ENCODE peak calls at places on chromosomes 12 and 14, in nine cellular contexts. W is fibroblast of the aortic adventitia; G is sigmoid colon; A is mucosa of descending colon; L is fibroblast of pulmonary artery; D is CD4-positive, alpha-beta T cell; C is heart right ventricle; Y is GM20000; Q is WTC11. M is an unnamed sample.

GRCh38 chr12:127284021-127284420 is 982.9 kb upstream of the TMEM132C start:
- DNase-seq in W (peak; percentile 63), G (no peak), A (no peak), L (peak; percentile 61), D (no peak), C (no peak), Y (no peak), Q (no peak), M (no peak)

GRCh38 chr12:53499261-53500118 is at the start of gene MAP3K12:
- DNase-seq in W (peak; percentile 54), G (peak; percentile 89), A (peak; percentile 75), L (peak; percentile 75), D (peak; percentile 51), C (peak; percentile 69), Y (peak; percentile 65), Q (peak; percentile 73), M (no peak)

GRCh38 chr14:55846852-55847471 is 267.0 kb downstream of the KTN1 start:
- DNase-seq in W (peak; percentile 73), G (peak; percentile 75), A (no peak), L (peak; percentile 49), D (no peak), C (no peak), Y (no peak), Q (no peak), M (no peak)

GRCh38 chr12:52188658-52189057 is 3.2 kb downstream of the KRT80 start:
- DNase-seq in W (no peak), G (no peak), A (no peak), L (no peak), D (no peak), C (no peak), Y (no peak), Q (no peak), M (no peak)

GRCh38 chr12:15720299-15720698 is 68.9 kb downstream of the EPS8 start:
- DNase-seq in W (no peak), G (no peak), A (no peak), L (no peak), D (no peak), C (no peak), Y (no peak), Q (no peak), M (no peak)

GRCh38 chr12:71661977-71662522 is 1.6 kb downstream of the ZFC3H1 start:
- DNase-seq in W (peak; percentile 91), G (no peak), A (no peak), L (peak; percentile 82), D (no peak), C (no peak), Y (no peak), Q (no peak), M (no peak)

GRCh38 chr12:98856897-98857540 is 211.9 kb downstream of the APAF1 start:
- DNase-seq in W (no peak), G (no peak), A (no peak), L (no peak), D (no peak), C (no peak), Y (no peak), Q (peak; percentile 54), M (no peak)

GRCh38 chr14:104464907-104465306 is 114.7 kb upstream of the C14orf180 start:
- DNase-seq in W (no peak), G (no peak), A (no peak), L (no peak), D (no peak), C (no peak), Y (no peak), Q (no peak), M (no peak)

GRCh38 chr14:49677643-49678042 is 10.4 kb downstream of the POLE2 start:
- DNase-seq in W (no peak), G (no peak), A (no peak), L (no peak), D (no peak), C (no peak), Y (no peak), Q (peak; percentile 23), M (no peak)

GRCh38 chr12:104866286-104866685 is 91.8 kb downstream of the SLC41A2 start:
- DNase-seq in W (peak; percentile 86), G (no peak), A (no peak), L (peak; percentile 89), D (no peak), C (no peak), Y (no peak), Q (no peak), M (no peak)

GRCh38 chr14:38839743-38840375 is 263.2 kb downstream of the SEC23A start:
- DNase-seq in W (no peak), G (no peak), A (no peak), L (peak; percentile 44), D (no peak), C (no peak), Y (no peak), Q (no peak), M (no peak)

GRCh38 chr14:38616959-38617358 is 361.1 kb upstream of the CLEC14A start:
- DNase-seq in W (no peak), G (no peak), A (no peak), L (no peak), D (no peak), C (no peak), Y (no peak), Q (no peak), M (no peak)

GRCh38 chr14:37889087-37889486 is 293.7 kb downstream of the TTC6 start:
- DNase-seq in W (no peak), G (no peak), A (no peak), L (no peak), D (no peak), C (peak; percentile 11), Y (no peak), Q (no peak), M (no peak)

GRCh38 chr14:82689948-82690347 is 1156.3 kb upstream of the SEL1L start:
- DNase-seq in W (no peak), G (no peak), A (no peak), L (no peak), D (no peak), C (no peak), Y (no peak), Q (no peak), M (no peak)

GRCh38 chr12:67671892-67672291 is 23.3 kb downstream of the DYRK2 start:
- DNase-seq in W (no peak), G (no peak), A (no peak), L (no peak), D (no peak), C (no peak), Y (no peak), Q (no peak), M (no peak)

GRCh38 chr12:88844426-88844825 is 264.2 kb upstream of the KITLG start:
- DNase-seq in W (no peak), G (no peak), A (no peak), L (no peak), D (no peak), C (no peak), Y (no peak), Q (peak; percentile 35), M (no peak)

GRCh38 chr14:74257078-74257987 is 18.1 kb downstream of the VSX2 start:
- DNase-seq in W (peak; percentile 20), G (no peak), A (peak; percentile 60), L (peak; percentile 30), D (peak; percentile 55), C (peak; percentile 17), Y (peak; percentile 92), Q (peak; percentile 68), M (peak; percentile 59)

GRCh38 chr12:50317198-50317597 is 33.9 kb upstream of the LIMA1 start:
- DNase-seq in W (no peak), G (no peak), A (no peak), L (peak; percentile 18), D (no peak), C (no peak), Y (no peak), Q (no peak), M (no peak)
- TF ChIP-seq CTCF in W (no peak), G (no peak), A (no peak), L (no peak), D (no peak), C (no peak), Y (no peak), Q (no peak), M (no peak)

GRCh38 chr12:25557830-25558436 is 4.8 kb upstream of the LMNTD1 start:
- DNase-seq in W (peak; percentile 69), G (no peak), A (no peak), L (peak; percentile 62), D (no peak), C (no peak), Y (peak; percentile 8), Q (peak; percentile 12), M (no peak)
- TF ChIP-seq CTCF in W (peak; percentile 48), G (peak; percentile 15), A (no peak), L (peak; percentile 43), D (no peak), C (peak; percentile 23), Y (no peak), Q (peak; percentile 62), M (peak; percentile 44)

GRCh38 chr12:110403146-110403974 is at the start of gene ANAPC7:
- DNase-seq in W (peak; percentile 93), G (peak; percentile 96), A (peak; percentile 92), L (peak; percentile 94), D (peak; percentile 75), C (peak; percentile 91), Y (peak; percentile 92), Q (peak; percentile 91), M (peak; percentile 54)
- TF ChIP-seq CTCF in W (peak; percentile 17), G (peak; percentile 7), A (no peak), L (no peak), D (no peak), C (peak; percentile 39), Y (no peak), Q (no peak), M (no peak)

GRCh38 chr12:112297188-112297587 is 85.0 kb downstream of the HECTD4 start:
- DNase-seq in W (no peak), G (no peak), A (no peak), L (no peak), D (no peak), C (no peak), Y (no peak), Q (no peak), M (no peak)

GRCh38 chr12:112299704-112300103 is 82.5 kb downstream of the HECTD4 start:
- DNase-seq in W (no peak), G (no peak), A (no peak), L (no peak), D (no peak), C (no peak), Y (no peak), Q (no peak), M (no peak)

GRCh38 chr12:112296183-112296582 is 86.0 kb downstream of the HECTD4 start:
- DNase-seq in W (no peak), G (no peak), A (no peak), L (no peak), D (no peak), C (no peak), Y (no peak), Q (no peak), M (no peak)

DNA sequence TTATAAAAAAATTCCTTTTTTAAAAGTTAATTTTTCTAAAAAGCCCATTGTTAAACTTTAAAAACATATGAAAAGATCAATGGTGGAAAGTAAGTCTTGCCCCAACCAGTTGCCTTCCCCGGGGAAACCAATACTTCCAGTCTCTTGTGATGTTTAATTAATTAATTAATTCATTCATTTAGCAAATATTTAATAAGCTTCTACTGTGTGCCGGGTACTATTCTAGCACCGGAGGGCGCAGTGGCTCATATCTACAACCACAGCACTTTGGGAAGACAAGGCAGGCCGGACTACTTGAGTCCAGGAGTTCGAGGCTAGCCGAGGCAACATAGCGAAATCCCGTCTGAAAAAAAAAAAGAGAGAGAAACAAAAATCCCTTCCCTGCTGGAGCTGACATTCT is 87.4 kb downstream of the HECTD4 start:
- DNase-seq in W (peak; percentile 26), G (no peak), A (no peak), L (peak; percentile 41), D (no peak), C (no peak), Y (no peak), Q (no peak), M (no peak)
- TF ChIP-seq CTCF in W (peak; percentile 17), G (no peak), A (no peak), L (peak; percentile 21), D (no peak), C (peak; percentile 9), Y (no peak), Q (no peak), M (peak; percentile 39)

M was measured in D721Med.